ENCODE peak calls at places on chromosomes 6 and 20, in five cellular contexts. One of them, this sample, is unnamed.

GRCh38 chr20:46568570-46569129 is 18.2 kb upstream of the OCSTAMP start:
- DNase-seq in lower lobe of right lung: peak; percentile 79
- DNase-seq in CD4-positive, alpha-beta T cell: no peak
- DNase-seq in fibroblast of lung: peak; percentile 53
- DNase-seq in left ventricle myocardium inferior: peak; percentile 87
- DNase-seq in this sample: peak; percentile 86

GRCh38 chr20:35179292-35180212 is 7.7 kb downstream of the PROCR start:
- DNase-seq in CD4-positive, alpha-beta T cell: no peak
- DNase-seq in fibroblast of lung: no peak
- DNase-seq in left ventricle myocardium inferior: no peak
- DNase-seq in lower lobe of right lung: no peak
- DNase-seq in this sample: no peak

GRCh38 chr6:72976389-72976900 is 248.9 kb downstream of the KHDC1L start:
- DNase-seq in left ventricle myocardium inferior: no peak
- DNase-seq in lower lobe of right lung: no peak
- DNase-seq in CD4-positive, alpha-beta T cell: no peak
- DNase-seq in fibroblast of lung: peak; percentile 40
- DNase-seq in this sample: no peak

GRCh38 chr6:151847064-151847463 is 39.6 kb downstream of the ESR1 start:
- DNase-seq in CD4-positive, alpha-beta T cell: no peak
- DNase-seq in fibroblast of lung: peak; percentile 41
- DNase-seq in left ventricle myocardium inferior: no peak
- DNase-seq in lower lobe of right lung: no peak
- DNase-seq in this sample: no peak

GRCh38 chr6:117728626-117729025 is 53.4 kb downstream of the NUS1 start:
- DNase-seq in fibroblast of lung: no peak
- DNase-seq in lower lobe of right lung: no peak
- DNase-seq in CD4-positive, alpha-beta T cell: no peak
- DNase-seq in left ventricle myocardium inferior: no peak
- DNase-seq in this sample: no peak

GRCh38 chr6:73696990-73697651 is 1.1 kb downstream of the CD109 start:
- DNase-seq in lower lobe of right lung: no peak
- DNase-seq in left ventricle myocardium inferior: no peak
- DNase-seq in fibroblast of lung: no peak
- DNase-seq in CD4-positive, alpha-beta T cell: no peak
- DNase-seq in this sample: no peak

GRCh38 chr20:44848254-44849015 is 37.1 kb upstream of the YWHAB start:
- DNase-seq in left ventricle myocardium inferior: no peak
- DNase-seq in lower lobe of right lung: no peak
- DNase-seq in fibroblast of lung: no peak
- DNase-seq in CD4-positive, alpha-beta T cell: no peak
- DNase-seq in this sample: no peak

GRCh38 chr20:23151885-23152284 is 65.8 kb upstream of the CD93 start:
- DNase-seq in fibroblast of lung: no peak
- DNase-seq in left ventricle myocardium inferior: no peak
- DNase-seq in CD4-positive, alpha-beta T cell: no peak
- DNase-seq in lower lobe of right lung: no peak
- DNase-seq in this sample: no peak

GRCh38 chr6:26122402-26122792 is 35.2 kb downstream of the HFE start:
- DNase-seq in CD4-positive, alpha-beta T cell: no peak
- DNase-seq in fibroblast of lung: peak; percentile 43
- DNase-seq in lower lobe of right lung: no peak
- DNase-seq in left ventricle myocardium inferior: no peak
- DNase-seq in this sample: no peak

GRCh38 chr20:37349517-37350491 is 3.9 kb downstream of the SRC start:
- DNase-seq in left ventricle myocardium inferior: no peak
- DNase-seq in fibroblast of lung: peak; percentile 14
- DNase-seq in CD4-positive, alpha-beta T cell: no peak
- DNase-seq in lower lobe of right lung: no peak
- DNase-seq in this sample: peak; percentile 74

GRCh38 chr6:110537208-110538123 is 61.1 kb upstream of the SLC22A16 start:
- DNase-seq in fibroblast of lung: peak; percentile 96
- DNase-seq in left ventricle myocardium inferior: no peak
- DNase-seq in CD4-positive, alpha-beta T cell: no peak
- DNase-seq in lower lobe of right lung: no peak
- DNase-seq in this sample: no peak

GRCh38 chr20:8473459-8473858 is 341.4 kb downstream of the PLCB1 start:
- DNase-seq in lower lobe of right lung: no peak
- DNase-seq in CD4-positive, alpha-beta T cell: no peak
- DNase-seq in left ventricle myocardium inferior: no peak
- DNase-seq in fibroblast of lung: peak; percentile 40
- DNase-seq in this sample: no peak

GRCh38 chr20:50379049-50379990 is 130.9 kb upstream of the PTPN1 start:
- DNase-seq in lower lobe of right lung: peak; percentile 92
- DNase-seq in CD4-positive, alpha-beta T cell: no peak
- DNase-seq in left ventricle myocardium inferior: peak; percentile 93
- DNase-seq in fibroblast of lung: peak; percentile 48
- DNase-seq in this sample: peak; percentile 93

GRCh38 chr20:9032758-9033157 is 36.1 kb upstream of the PLCB4 start:
- DNase-seq in fibroblast of lung: peak; percentile 49
- DNase-seq in lower lobe of right lung: no peak
- DNase-seq in left ventricle myocardium inferior: no peak
- DNase-seq in CD4-positive, alpha-beta T cell: no peak
- DNase-seq in this sample: no peak

GRCh38 chr20:34753706-34754461 is 49.7 kb downstream of the TP53INP2 start:
- DNase-seq in fibroblast of lung: peak; percentile 14
- DNase-seq in left ventricle myocardium inferior: no peak
- DNase-seq in CD4-positive, alpha-beta T cell: no peak
- DNase-seq in lower lobe of right lung: no peak
- DNase-seq in this sample: no peak

GRCh38 chr20:467755-468154 is 5.4 kb upstream of the TBC1D20 start:
- DNase-seq in left ventricle myocardium inferior: no peak
- DNase-seq in lower lobe of right lung: no peak
- DNase-seq in CD4-positive, alpha-beta T cell: no peak
- DNase-seq in fibroblast of lung: no peak
- DNase-seq in this sample: no peak

GRCh38 chr6:6842301-6842700 is 253.8 kb downstream of the LY86 start:
- DNase-seq in fibroblast of lung: no peak
- DNase-seq in lower lobe of right lung: no peak
- DNase-seq in CD4-positive, alpha-beta T cell: no peak
- DNase-seq in left ventricle myocardium inferior: no peak
- DNase-seq in this sample: no peak

GRCh38 chr6:149140137-149140909 is 177.2 kb upstream of the TAB2 start:
- DNase-seq in lower lobe of right lung: no peak
- DNase-seq in fibroblast of lung: no peak
- DNase-seq in CD4-positive, alpha-beta T cell: peak; percentile 47
- DNase-seq in left ventricle myocardium inferior: no peak
- DNase-seq in this sample: no peak

GRCh38 chr20:25280051-25280573 is 32.2 kb downstream of the PYGB start:
- DNase-seq in fibroblast of lung: no peak
- DNase-seq in lower lobe of right lung: peak; percentile 46
- DNase-seq in CD4-positive, alpha-beta T cell: no peak
- DNase-seq in left ventricle myocardium inferior: peak; percentile 32
- DNase-seq in this sample: no peak

GRCh38 chr20:60040471-60041162 is 82.4 kb downstream of the CDH26 start:
- DNase-seq in CD4-positive, alpha-beta T cell: no peak
- DNase-seq in fibroblast of lung: no peak
- DNase-seq in left ventricle myocardium inferior: no peak
- DNase-seq in lower lobe of right lung: no peak
- DNase-seq in this sample: no peak

GRCh38 chr6:73802366-73802765 is 106.4 kb downstream of the CD109 start:
- DNase-seq in fibroblast of lung: peak; percentile 39
- DNase-seq in lower lobe of right lung: no peak
- DNase-seq in left ventricle myocardium inferior: no peak
- DNase-seq in CD4-positive, alpha-beta T cell: no peak
- DNase-seq in this sample: no peak

GRCh38 chr6:13229205-13230085 is 98.9 kb downstream of the TBC1D7 start:
- DNase-seq in fibroblast of lung: no peak
- DNase-seq in lower lobe of right lung: no peak
- DNase-seq in left ventricle myocardium inferior: no peak
- DNase-seq in CD4-positive, alpha-beta T cell: no peak
- DNase-seq in this sample: no peak

GRCh38 chr6:109793015-109793414 is 101.9 kb downstream of the FIG4 start:
- DNase-seq in CD4-positive, alpha-beta T cell: no peak
- DNase-seq in left ventricle myocardium inferior: no peak
- DNase-seq in lower lobe of right lung: no peak
- DNase-seq in fibroblast of lung: no peak
- DNase-seq in this sample: no peak

GRCh38 chr20:40016884-40017283 is 672.2 kb downstream of the MAFB start:
- DNase-seq in lower lobe of right lung: no peak
- DNase-seq in CD4-positive, alpha-beta T cell: no peak
- DNase-seq in fibroblast of lung: no peak
- DNase-seq in left ventricle myocardium inferior: no peak
- DNase-seq in this sample: no peak

GRCh38 chr6:27753668-27754407 is 158.4 kb downstream of the OR2B2 start:
- DNase-seq in left ventricle myocardium inferior: peak; percentile 53
- DNase-seq in CD4-positive, alpha-beta T cell: peak; percentile 31
- DNase-seq in fibroblast of lung: peak; percentile 85
- DNase-seq in lower lobe of right lung: peak; percentile 78
- DNase-seq in this sample: peak; percentile 86
- TF ChIP-seq CTCF in left ventricle myocardium inferior: peak; percentile 19
- TF ChIP-seq CTCF in CD4-positive, alpha-beta T cell: no peak
- TF ChIP-seq CTCF in fibroblast of lung: peak; percentile 4
- TF ChIP-seq CTCF in lower lobe of right lung: peak; percentile 17
- TF ChIP-seq CTCF in this sample: no peak

DNA sequence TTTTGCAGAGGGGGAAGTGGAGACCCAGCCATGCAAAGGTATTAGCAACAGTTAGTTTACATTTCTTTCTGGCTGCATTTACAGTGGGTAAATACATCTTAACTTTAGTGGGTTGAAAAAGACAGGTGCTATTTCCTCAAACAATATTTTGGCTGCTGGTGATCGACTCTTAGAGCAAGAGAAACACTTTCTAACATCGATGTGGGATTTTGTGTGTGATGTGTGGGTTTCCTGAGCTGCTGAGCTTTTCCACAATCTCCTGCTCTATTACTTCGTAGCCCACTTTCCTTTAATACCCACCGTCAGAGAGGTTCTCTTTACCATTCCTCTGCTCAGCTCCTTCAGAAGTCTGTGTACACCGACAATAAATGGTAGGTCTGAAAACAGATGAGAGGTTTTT is 339.0 kb downstream of the NRN1 start:
- DNase-seq in fibroblast of lung: no peak
- DNase-seq in CD4-positive, alpha-beta T cell: no peak
- DNase-seq in lower lobe of right lung: no peak
- DNase-seq in left ventricle myocardium inferior: no peak
- DNase-seq in this sample: no peak
- H3K27ac ChIP-seq in fibroblast of lung: no peak overlapping the region
- H3K27ac ChIP-seq in CD4-positive, alpha-beta T cell: no peak overlapping the region
- H3K27ac ChIP-seq in lower lobe of right lung: no peak overlapping the region
- H3K27ac ChIP-seq in left ventricle myocardium inferior: no peak overlapping the region
- H3K27ac ChIP-seq in this sample: no peak overlapping the region

GRCh38 chr20:24163501-24163900 is 174.9 kb upstream of the GGTLC1 start:
- DNase-seq in CD4-positive, alpha-beta T cell: no peak
- DNase-seq in lower lobe of right lung: no peak
- DNase-seq in left ventricle myocardium inferior: no peak
- DNase-seq in fibroblast of lung: no peak
- DNase-seq in this sample: no peak

GRCh38 chr20:24166127-24166389 is 177.5 kb upstream of the GGTLC1 start:
- DNase-seq in left ventricle myocardium inferior: no peak
- DNase-seq in CD4-positive, alpha-beta T cell: no peak
- DNase-seq in fibroblast of lung: no peak
- DNase-seq in lower lobe of right lung: no peak
- DNase-seq in this sample: no peak

GRCh38 chr20:24165336-24166126 is 177.0 kb upstream of the GGTLC1 start:
- DNase-seq in CD4-positive, alpha-beta T cell: no peak
- DNase-seq in fibroblast of lung: no peak
- DNase-seq in lower lobe of right lung: no peak
- DNase-seq in left ventricle myocardium inferior: no peak
- DNase-seq in this sample: no peak

GRCh38 chr20:24166412-24166811 is 177.8 kb upstream of the GGTLC1 start:
- DNase-seq in left ventricle myocardium inferior: no peak
- DNase-seq in lower lobe of right lung: no peak
- DNase-seq in fibroblast of lung: no peak
- DNase-seq in CD4-positive, alpha-beta T cell: no peak
- DNase-seq in this sample: no peak

DNA sequence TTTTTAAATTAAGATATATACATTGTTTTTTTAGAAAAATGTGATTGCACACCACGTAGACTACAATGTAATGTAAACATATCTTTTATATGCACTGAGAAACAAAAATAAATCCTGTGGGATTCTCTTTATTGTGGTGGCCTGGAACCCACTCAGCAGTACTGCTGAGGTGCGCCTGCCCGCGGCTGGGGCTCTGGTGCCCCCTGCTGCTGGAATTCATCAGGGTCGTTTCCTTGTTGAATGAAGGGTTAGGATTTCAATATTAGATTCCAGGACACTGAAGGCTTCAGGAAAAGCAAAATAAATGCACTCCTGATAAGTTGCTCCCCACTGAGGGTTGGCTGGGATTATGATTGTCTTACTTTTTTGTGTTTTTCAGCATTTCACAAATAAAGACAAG is 175.8 kb upstream of the GGTLC1 start:
- DNase-seq in fibroblast of lung: no peak
- DNase-seq in lower lobe of right lung: no peak
- DNase-seq in left ventricle myocardium inferior: no peak
- DNase-seq in CD4-positive, alpha-beta T cell: peak; percentile 16
- DNase-seq in this sample: no peak
- TF ChIP-seq CTCF in fibroblast of lung: peak; percentile 9
- TF ChIP-seq CTCF in lower lobe of right lung: peak; percentile 33
- TF ChIP-seq CTCF in left ventricle myocardium inferior: peak; percentile 51
- TF ChIP-seq CTCF in CD4-positive, alpha-beta T cell: peak; percentile 55
- TF ChIP-seq CTCF in this sample: peak; percentile 35

GRCh38 chr20:10649817-10650200 is 24.0 kb downstream of the JAG1 start:
- DNase-seq in lower lobe of right lung: no peak
- DNase-seq in CD4-positive, alpha-beta T cell: no peak
- DNase-seq in left ventricle myocardium inferior: no peak
- DNase-seq in fibroblast of lung: peak; percentile 74
- DNase-seq in this sample: no peak
- H3K27ac ChIP-seq in lower lobe of right lung: no peak overlapping the region
- H3K27ac ChIP-seq in CD4-positive, alpha-beta T cell: no peak overlapping the region
- H3K27ac ChIP-seq in left ventricle myocardium inferior: peak overlapping the region; percentile 71
- H3K27ac ChIP-seq in fibroblast of lung: no peak overlapping the region
- H3K27ac ChIP-seq in this sample: no peak overlapping the region

DNA sequence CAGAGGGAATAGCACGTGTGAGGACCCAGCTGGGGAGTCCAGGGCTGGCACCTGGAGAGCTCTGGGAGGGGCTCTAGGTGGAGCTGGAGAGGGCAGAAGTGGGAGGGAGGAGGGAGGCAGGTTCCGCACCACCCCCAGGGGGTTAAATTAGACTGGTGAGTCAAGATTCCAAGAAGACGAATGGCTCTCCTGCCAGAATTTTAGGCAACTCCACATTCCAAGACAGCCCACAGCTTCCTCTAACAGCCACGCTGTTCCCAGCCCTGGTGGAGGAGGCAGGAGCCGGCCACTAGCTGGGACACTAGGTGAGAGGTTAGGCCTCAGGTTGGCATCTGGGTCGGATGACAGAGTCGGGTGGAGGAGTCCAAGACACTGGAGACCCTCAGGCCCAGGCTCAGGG is 60.2 kb downstream of the TFAP2C start:
- DNase-seq in fibroblast of lung: peak; percentile 76
- DNase-seq in CD4-positive, alpha-beta T cell: no peak
- DNase-seq in lower lobe of right lung: no peak
- DNase-seq in left ventricle myocardium inferior: no peak
- DNase-seq in this sample: no peak
- TF ChIP-seq CTCF in fibroblast of lung: no peak
- TF ChIP-seq CTCF in CD4-positive, alpha-beta T cell: no peak
- TF ChIP-seq CTCF in lower lobe of right lung: no peak
- TF ChIP-seq CTCF in left ventricle myocardium inferior: no peak
- TF ChIP-seq CTCF in this sample: no peak